ENCODE peak calls at places on chromosomes 4 and X, in eight cellular contexts. M is HFF-Myc, X is NB4, N is MCF 10A, W is IMR-90, R is AG09309, U is sigmoid colon, E is pancreas. I is an unnamed sample.

GRCh38 chr4:32133734-32134133 is 1413.6 kb downstream of the PCDH7 start:
- DNase-seq in X (no peak), U (no peak), W (no peak), E (no peak), N (no peak), R (no peak), M (no peak), I (no peak)

GRCh38 chr4:139219450-139220055 is 42.5 kb upstream of the ELF2 start:
- DNase-seq in E (no peak), X (no peak), M (no peak), U (no peak), R (no peak), W (no peak), N (no peak), I (no peak)

GRCh38 chr4:187171731-187172339 is 448.2 kb upstream of the FAT1 start:
- DNase-seq in X (no peak), R (peak), N (peak), U (no peak), M (peak), E (no peak), W (peak), I (peak)

GRCh38 chr4:8117278-8117682 is 41.3 kb downstream of the ABLIM2 start:
- DNase-seq in W (peak), R (no peak), N (peak), U (no peak), X (peak), E (peak), M (no peak), I (peak)

GRCh38 chr4:6343950-6344408 is 74.3 kb downstream of the WFS1 start:
- DNase-seq in M (no peak), U (no peak), N (peak), R (peak), E (no peak), X (no peak), W (peak), I (peak)

GRCh38 chr4:22764183-22764582 is 71.4 kb downstream of the GBA3 start:
- DNase-seq in R (no peak), X (no peak), U (no peak), M (no peak), E (no peak), N (no peak), W (no peak), I (no peak)

GRCh38 chrX:10450229-10450958 is 170.0 kb downstream of the MID1 start:
- DNase-seq in N (peak), W (peak), X (no peak), M (no peak), R (peak), U (no peak), E (no peak), I (peak)

GRCh38 chr4:94758141-94758699 is 465 bp downstream of the BMPR1B start:
- DNase-seq in N (peak), X (no peak), R (no peak), U (peak), W (no peak), E (peak), M (no peak), I (peak)

GRCh38 chr4:173025131-173025530 is 143.5 kb upstream of the GALNT7 start:
- DNase-seq in N (peak), X (peak), U (no peak), R (peak), W (peak), E (no peak), M (peak), I (peak)

GRCh38 chrX:3636803-3637202 is 76.6 kb downstream of the PRKX start:
- DNase-seq in M (no peak), E (no peak), N (no peak), W (no peak), X (no peak), U (no peak), R (no peak), I (no peak)

GRCh38 chr4:123564758-123565346 is 168.3 kb downstream of the SPRY1 start:
- DNase-seq in N (peak), X (peak), R (peak), W (peak), U (no peak), E (no peak), M (no peak), I (peak)

GRCh38 chr4:2076908-2077534 is 17.9 kb downstream of the NAT8L start:
- DNase-seq in W (no peak), X (no peak), R (no peak), M (no peak), U (peak), N (no peak), E (no peak), I (no peak)

GRCh38 chrX:40054793-40055192 is 43.0 kb downstream of the BCOR start:
- DNase-seq in U (no peak), R (no peak), X (no peak), W (peak), E (no peak), M (no peak), N (no peak), I (no peak)

GRCh38 chrX:131752493-131753198 is 208.8 kb downstream of the OR13H1 start:
- DNase-seq in E (peak), R (no peak), N (peak), X (no peak), U (peak), W (peak), M (no peak), I (no peak)

GRCh38 chr4:72505314-72505744 is 63.7 kb downstream of the ADAMTS3 start:
- DNase-seq in W (peak), E (no peak), N (peak), X (peak), R (no peak), M (peak), U (no peak), I (peak)

GRCh38 chrX:125382148-125382628 is 62.5 kb downstream of the TEX13C start:
- DNase-seq in W (no peak), R (no peak), U (no peak), N (no peak), M (no peak), E (no peak), X (no peak), I (no peak)

GRCh38 chrX:13646154-13646549 is 6.8 kb upstream of the TCEANC start:
- DNase-seq in R (no peak), W (peak), N (peak), M (peak), U (peak), E (peak), X (peak), I (peak)

GRCh38 chr4:141646969-141647368 is 10.6 kb downstream of the IL15 start:
- DNase-seq in X (no peak), W (peak), N (no peak), U (no peak), E (no peak), R (no peak), M (no peak), I (peak)

GRCh38 chrX:147476008-147476407 is 435.7 kb upstream of the FMR1 start:
- DNase-seq in U (no peak), N (peak), E (no peak), X (peak), W (no peak), M (no peak), R (no peak), I (peak)

GRCh38 chr4:113603926-113604325 is 157.6 kb downstream of the CAMK2D start:
- DNase-seq in M (no peak), N (no peak), W (peak), E (no peak), X (no peak), R (no peak), U (no peak), I (no peak)

GRCh38 chr4:79852305-79852730 is 220.7 kb downstream of the ANTXR2 start:
- DNase-seq in W (peak), N (peak), X (no peak), M (peak), R (peak), U (no peak), E (no peak), I (no peak)

GRCh38 chr4:2389691-2390090 is 28.8 kb downstream of the ZFYVE28 start:
- DNase-seq in E (no peak), X (peak), R (no peak), W (no peak), M (no peak), N (no peak), U (no peak), I (no peak)

GRCh38 chr4:87029356-87029755 is 94.5 kb downstream of the AFF1 start:
- DNase-seq in N (no peak), R (no peak), U (peak), W (no peak), E (no peak), X (no peak), M (no peak), I (no peak)

GRCh38 chr4:96472103-96472867 is 632.4 kb downstream of the PDHA2 start:
- DNase-seq in N (peak), M (no peak), U (no peak), W (no peak), R (no peak), X (no peak), E (no peak), I (peak)

GRCh38 chr4:4851081-4851480 is 8.4 kb upstream of the MSX1 start:
- DNase-seq in E (no peak), R (no peak), M (no peak), N (no peak), U (peak), X (no peak), W (no peak), I (no peak)

GRCh38 chr4:24912252-24913098 is at the start of gene CCDC149:
- DNase-seq in U (peak), N (peak), W (peak), R (no peak), E (peak), X (no peak), M (no peak), I (peak)

GRCh38 chrX:9471571-9471985 is 6.7 kb downstream of the TBL1X start:
- DNase-seq in M (no peak), X (no peak), R (no peak), U (no peak), E (no peak), W (peak), N (no peak), I (no peak)

GRCh38 chrX:3244955-3245354 is 101.5 kb downstream of the MXRA5 start:
- DNase-seq in U (no peak), E (no peak), R (no peak), W (no peak), X (peak), M (no peak), N (peak), I (peak)

GRCh38 chr4:13920901-13921300 is 293.4 kb upstream of the BOD1L1 start:
- DNase-seq in N (peak), W (peak), R (peak), X (peak), M (peak), E (peak), U (peak), I (peak)

GRCh38 chrX:71168134-71168533 is 23.5 kb downstream of the NLGN3 start:
- DNase-seq in M (no peak), E (no peak), U (no peak), W (no peak), R (no peak), N (no peak), X (no peak), I (no peak)

GRCh38 chrX:130330706-130331105 is 9.0 kb upstream of the SLC25A14 start:
- DNase-seq in E (peak), M (peak), R (peak), X (peak), N (peak), W (peak), U (no peak), I (peak)

GRCh38 chr4:5706486-5707290 is 1.7 kb downstream of the EVC2 start:
- DNase-seq in E (no peak), R (no peak), X (peak), W (no peak), M (no peak), N (no peak), U (no peak), I (no peak)

GRCh38 chr4:25875281-25875745 is 12.5 kb upstream of the SEL1L3 start:
- DNase-seq in X (no peak), U (no peak), R (no peak), W (no peak), E (no peak), N (no peak), M (no peak), I (no peak)

GRCh38 chrX:1403228-1403627 is 11.3 kb upstream of the SLC25A6 start:
- DNase-seq in E (no peak), M (no peak), W (no peak), R (no peak), X (no peak), U (peak), N (no peak), I (no peak)

GRCh38 chr4:31083451-31083850 is 363.3 kb downstream of the PCDH7 start:
- DNase-seq in E (no peak), N (no peak), M (no peak), U (no peak), W (no peak), X (no peak), R (no peak), I (no peak)

GRCh38 chr4:16109256-16109655 is 25.4 kb upstream of the PROM1 start:
- DNase-seq in W (no peak), N (no peak), R (no peak), M (no peak), E (no peak), U (no peak), X (no peak), I (no peak)
- TF ChIP-seq CTCF in W (no peak), N (no peak), R (no peak), M (no peak), E (no peak), U (no peak), X (no peak), I (no peak)

DNA sequence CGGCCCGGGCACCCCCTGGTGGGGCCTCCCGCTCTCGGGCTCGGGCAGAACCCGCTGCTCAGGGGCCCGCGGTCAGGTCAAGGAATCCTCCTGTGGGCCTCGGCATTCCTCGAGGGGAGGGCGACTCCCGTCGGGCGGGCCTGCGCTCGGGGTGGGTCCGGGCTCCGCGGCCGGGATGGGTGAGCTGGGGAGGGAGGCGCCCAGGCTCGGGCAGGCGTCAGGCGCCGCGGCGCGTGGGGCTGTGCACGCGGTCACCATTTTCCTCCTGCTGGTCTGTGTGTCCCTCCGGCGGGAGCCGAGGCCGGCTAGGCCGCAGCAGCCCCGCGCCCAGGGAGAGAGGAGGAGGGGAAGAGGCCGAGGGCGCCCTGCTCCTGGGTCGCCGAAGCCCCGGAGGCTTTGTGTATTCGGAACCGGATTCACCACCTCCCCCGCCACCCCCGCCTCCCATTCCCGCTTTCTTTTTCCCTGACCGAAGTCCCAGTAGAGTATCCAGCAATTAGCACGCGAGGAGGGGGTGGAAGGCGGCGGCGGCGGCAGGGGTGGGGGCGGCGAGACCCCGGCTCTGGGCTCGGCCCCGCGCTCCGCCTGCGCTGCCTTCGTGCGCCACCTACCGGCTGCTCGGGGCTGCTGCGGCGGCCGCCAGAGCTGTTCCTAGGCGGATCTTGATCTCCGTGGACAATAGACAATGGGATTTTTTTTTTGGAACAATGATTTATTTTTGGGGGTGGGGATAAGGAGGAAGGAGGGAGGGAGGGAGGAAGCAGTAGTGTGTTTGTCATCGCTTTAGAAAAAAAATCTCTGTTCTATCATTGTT is 99.0 kb upstream of the MAML3 start:
- DNase-seq in U (peak), W (peak), M (no peak), X (peak), R (no peak), E (peak), N (peak), I (peak)
- TF ChIP-seq CTCF in U (peak), W (peak), M (peak), X (peak), R (peak), E (peak), N (peak), I (peak)

GRCh38 chrX:135295944-135296305 is 13.4 kb upstream of the ETDC start:
- DNase-seq in E (no peak), U (no peak), N (no peak), W (no peak), X (no peak), M (no peak), R (no peak), I (no peak)

GRCh38 chrX:135295238-135295943 is 13.9 kb upstream of the ETDC start:
- DNase-seq in M (no peak), U (no peak), R (no peak), N (no peak), W (peak), E (no peak), X (no peak), I (peak)
- TF ChIP-seq CTCF in M (peak), U (no peak), R (no peak), N (no peak), W (peak), E (no peak), X (no peak), I (peak)

GRCh38 chr4:48269861-48270515 is 350 bp upstream of the TEC start:
- DNase-seq in R (no peak), U (peak), X (peak), W (peak), M (no peak), N (peak), E (peak), I (peak)
- TF ChIP-seq CTCF in R (peak), U (peak), X (peak), W (no peak), M (peak), N (peak), E (no peak), I (peak)

DNA sequence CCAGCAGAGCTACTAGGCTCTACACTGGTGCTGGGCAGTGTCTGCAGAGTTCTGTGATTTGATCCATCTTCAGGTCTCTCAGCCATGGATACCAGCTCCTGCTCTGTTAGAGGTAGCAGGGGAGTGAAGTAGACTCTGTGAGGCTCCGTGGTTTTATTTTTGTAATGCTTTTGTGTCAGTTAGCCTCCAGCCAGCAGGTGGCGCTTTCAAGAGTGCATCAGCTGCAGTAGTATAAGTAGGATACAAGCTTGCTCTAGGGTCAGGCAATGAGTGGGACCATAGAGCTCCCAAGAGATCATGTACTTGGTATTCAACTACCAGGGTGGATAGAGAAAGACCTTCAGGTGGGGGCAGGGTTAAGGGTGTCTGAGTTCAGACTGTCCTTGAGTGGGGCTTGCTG is 362.5 kb upstream of the TRAM1L1 start:
- DNase-seq in E (no peak), M (no peak), X (peak), W (no peak), N (no peak), U (no peak), R (no peak), I (peak)
- TF ChIP-seq CTCF in E (no peak), M (peak), X (peak), W (no peak), N (no peak), U (no peak), R (no peak), I (peak)

GRCh38 chr4:47837582-47838294 is at the start of gene CORIN:
- DNase-seq in N (no peak), E (no peak), X (peak), R (no peak), M (no peak), U (no peak), W (no peak), I (peak)

GRCh38 chr4:47840291-47840690 is 2.4 kb upstream of the CORIN start:
- DNase-seq in U (no peak), W (no peak), N (no peak), R (no peak), X (no peak), E (no peak), M (no peak), I (no peak)

GRCh38 chr4:47836655-47837581 is 949 bp downstream of the CORIN start:
- DNase-seq in M (peak), X (peak), E (peak), U (peak), R (peak), W (peak), N (peak), I (peak)

GRCh38 chr4:47839259-47839658 is 1.4 kb upstream of the CORIN start:
- DNase-seq in N (no peak), R (peak), U (no peak), M (no peak), X (peak), W (peak), E (no peak), I (peak)

GRCh38 chr4:47838445-47838844 is 578 bp upstream of the CORIN start:
- DNase-seq in U (no peak), E (no peak), R (no peak), N (no peak), M (no peak), X (peak), W (no peak), I (peak)
- TF ChIP-seq CTCF in U (no peak), E (no peak), R (no peak), N (no peak), M (no peak), X (no peak), W (no peak), I (peak)

GRCh38 chr4:48340276-48340904 is 939 bp upstream of the SLAIN2 start:
- DNase-seq in W (peak), E (no peak), X (peak), R (peak), U (no peak), M (peak), N (peak), I (peak)

GRCh38 chr4:48341776-48342558 is 638 bp downstream of the SLAIN2 start:
- DNase-seq in R (no peak), N (peak), U (peak), E (peak), M (no peak), W (peak), X (peak), I (peak)

GRCh38 chr4:48337726-48338125 is 3.6 kb upstream of the SLAIN2 start:
- DNase-seq in N (no peak), U (no peak), W (no peak), X (peak), E (no peak), M (no peak), R (no peak), I (peak)

GRCh38 chr4:48340905-48341775 is at the start of gene SLAIN2:
- DNase-seq in M (peak), U (peak), X (peak), R (peak), N (peak), E (peak), W (peak), I (peak)

DNA sequence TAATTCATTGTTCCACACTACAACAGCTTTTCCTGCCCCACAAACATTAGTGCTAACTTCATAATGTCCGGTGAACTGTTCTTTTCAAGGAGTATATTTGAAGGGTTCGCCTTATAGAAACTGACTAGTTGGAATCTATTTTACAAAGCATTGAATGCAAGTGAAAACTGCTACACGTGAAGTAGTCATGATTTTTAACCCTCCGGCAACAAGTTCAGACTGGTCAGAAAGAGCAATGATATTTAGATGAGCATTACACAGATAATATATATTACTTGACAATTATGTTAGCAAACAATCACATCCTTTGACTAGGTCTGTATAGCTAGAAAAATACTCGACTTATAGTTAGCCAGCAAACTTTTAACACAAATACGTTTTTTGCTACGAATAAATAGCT is 1.7 kb upstream of the SLAIN2 start:
- DNase-seq in N (no peak), W (no peak), R (no peak), X (no peak), M (no peak), U (no peak), E (no peak), I (peak)
- TF ChIP-seq CTCF in N (no peak), W (no peak), R (no peak), X (no peak), M (no peak), U (no peak), E (no peak), I (no peak)

I was measured in epithelial cell of esophagus.